ENCODE peak calls at places on chromosomes 13 and 19, in nine cellular contexts. One of them, this sample, is unnamed.

GRCh38 chr13:106753241-106753640 is 185.3 kb upstream of the ARGLU1 start:
- DNase-seq in effector memory CD8-positive, alpha-beta T cell: no peak
- DNase-seq in caudate nucleus: no peak
- DNase-seq in activated T-helper 1 cell treated with anti-CD3 and anti-CD28 coated beads, Interleukin-2, amount 50 U/mL, for 16 hours: no peak
- DNase-seq in tibial nerve: no peak
- DNase-seq in activated CD4-positive, alpha-beta T cell treated with anti-CD3 and anti-CD28 coated beads, Interleukin-2, amount 50 U/mL, for 1 hour: no peak
- DNase-seq in activated CD8-positive, alpha-beta memory T cell treated with anti-CD3 and anti-CD28 coated beads for 48 hours: no peak
- DNase-seq in stimulated activated CD8-positive, alpha-beta memory T cell treated with anti-CD3 and anti-CD28 coated beads, Interleukin-7, amount 100 ng/mL, for 48 hours: no peak
- DNase-seq in lung: no peak
- DNase-seq in this sample: no peak

GRCh38 chr13:23828866-23829265 is 60.3 kb downstream of the MIPEP start:
- DNase-seq in effector memory CD8-positive, alpha-beta T cell: no peak
- DNase-seq in caudate nucleus: no peak
- DNase-seq in activated T-helper 1 cell treated with anti-CD3 and anti-CD28 coated beads, Interleukin-2, amount 50 U/mL, for 16 hours: no peak
- DNase-seq in tibial nerve: no peak
- DNase-seq in activated CD4-positive, alpha-beta T cell treated with anti-CD3 and anti-CD28 coated beads, Interleukin-2, amount 50 U/mL, for 1 hour: no peak
- DNase-seq in activated CD8-positive, alpha-beta memory T cell treated with anti-CD3 and anti-CD28 coated beads for 48 hours: no peak
- DNase-seq in stimulated activated CD8-positive, alpha-beta memory T cell treated with anti-CD3 and anti-CD28 coated beads, Interleukin-7, amount 100 ng/mL, for 48 hours: no peak
- DNase-seq in lung: no peak
- DNase-seq in this sample: no peak

GRCh38 chr19:49741210-49741844 is 21.8 kb downstream of the TSKS start:
- DNase-seq in effector memory CD8-positive, alpha-beta T cell: no peak
- DNase-seq in caudate nucleus: no peak
- DNase-seq in activated T-helper 1 cell treated with anti-CD3 and anti-CD28 coated beads, Interleukin-2, amount 50 U/mL, for 16 hours: no peak
- DNase-seq in tibial nerve: no peak
- DNase-seq in activated CD4-positive, alpha-beta T cell treated with anti-CD3 and anti-CD28 coated beads, Interleukin-2, amount 50 U/mL, for 1 hour: no peak
- DNase-seq in activated CD8-positive, alpha-beta memory T cell treated with anti-CD3 and anti-CD28 coated beads for 48 hours: no peak
- DNase-seq in stimulated activated CD8-positive, alpha-beta memory T cell treated with anti-CD3 and anti-CD28 coated beads, Interleukin-7, amount 100 ng/mL, for 48 hours: no peak
- DNase-seq in lung: no peak
- DNase-seq in this sample: no peak

GRCh38 chr13:30362005-30362788 is 54.8 kb upstream of the KATNAL1 start:
- DNase-seq in effector memory CD8-positive, alpha-beta T cell: no peak
- DNase-seq in caudate nucleus: no peak
- DNase-seq in activated T-helper 1 cell treated with anti-CD3 and anti-CD28 coated beads, Interleukin-2, amount 50 U/mL, for 16 hours: no peak
- DNase-seq in tibial nerve: no peak
- DNase-seq in activated CD4-positive, alpha-beta T cell treated with anti-CD3 and anti-CD28 coated beads, Interleukin-2, amount 50 U/mL, for 1 hour: no peak
- DNase-seq in activated CD8-positive, alpha-beta memory T cell treated with anti-CD3 and anti-CD28 coated beads for 48 hours: no peak
- DNase-seq in stimulated activated CD8-positive, alpha-beta memory T cell treated with anti-CD3 and anti-CD28 coated beads, Interleukin-7, amount 100 ng/mL, for 48 hours: no peak
- DNase-seq in lung: no peak
- DNase-seq in this sample: no peak

GRCh38 chr19:23415561-23416191 is 20.4 kb upstream of the ZNF91 start:
- DNase-seq in effector memory CD8-positive, alpha-beta T cell: no peak
- DNase-seq in caudate nucleus: no peak
- DNase-seq in activated T-helper 1 cell treated with anti-CD3 and anti-CD28 coated beads, Interleukin-2, amount 50 U/mL, for 16 hours: no peak
- DNase-seq in tibial nerve: no peak
- DNase-seq in activated CD4-positive, alpha-beta T cell treated with anti-CD3 and anti-CD28 coated beads, Interleukin-2, amount 50 U/mL, for 1 hour: no peak
- DNase-seq in activated CD8-positive, alpha-beta memory T cell treated with anti-CD3 and anti-CD28 coated beads for 48 hours: no peak
- DNase-seq in stimulated activated CD8-positive, alpha-beta memory T cell treated with anti-CD3 and anti-CD28 coated beads, Interleukin-7, amount 100 ng/mL, for 48 hours: no peak
- DNase-seq in lung: peak; percentile 46
- DNase-seq in this sample: no peak

GRCh38 chr19:4575978-4576933 is 16.8 kb upstream of the SEMA6B start:
- DNase-seq in effector memory CD8-positive, alpha-beta T cell: peak; percentile 60
- DNase-seq in caudate nucleus: no peak
- DNase-seq in activated T-helper 1 cell treated with anti-CD3 and anti-CD28 coated beads, Interleukin-2, amount 50 U/mL, for 16 hours: peak; percentile 48
- DNase-seq in tibial nerve: peak; percentile 56
- DNase-seq in activated CD4-positive, alpha-beta T cell treated with anti-CD3 and anti-CD28 coated beads, Interleukin-2, amount 50 U/mL, for 1 hour: peak; percentile 67
- DNase-seq in activated CD8-positive, alpha-beta memory T cell treated with anti-CD3 and anti-CD28 coated beads for 48 hours: peak; percentile 59
- DNase-seq in stimulated activated CD8-positive, alpha-beta memory T cell treated with anti-CD3 and anti-CD28 coated beads, Interleukin-7, amount 100 ng/mL, for 48 hours: peak; percentile 52
- DNase-seq in lung: peak; percentile 57
- DNase-seq in this sample: peak; percentile 19

GRCh38 chr13:77213644-77214043 is 113.2 kb downstream of the MYCBP2 start:
- DNase-seq in effector memory CD8-positive, alpha-beta T cell: no peak
- DNase-seq in caudate nucleus: no peak
- DNase-seq in activated T-helper 1 cell treated with anti-CD3 and anti-CD28 coated beads, Interleukin-2, amount 50 U/mL, for 16 hours: no peak
- DNase-seq in tibial nerve: no peak
- DNase-seq in activated CD4-positive, alpha-beta T cell treated with anti-CD3 and anti-CD28 coated beads, Interleukin-2, amount 50 U/mL, for 1 hour: no peak
- DNase-seq in activated CD8-positive, alpha-beta memory T cell treated with anti-CD3 and anti-CD28 coated beads for 48 hours: no peak
- DNase-seq in stimulated activated CD8-positive, alpha-beta memory T cell treated with anti-CD3 and anti-CD28 coated beads, Interleukin-7, amount 100 ng/mL, for 48 hours: no peak
- DNase-seq in lung: no peak
- DNase-seq in this sample: no peak

GRCh38 chr13:90412980-90413379 is 934.5 kb upstream of the MIR17HG start:
- DNase-seq in effector memory CD8-positive, alpha-beta T cell: no peak
- DNase-seq in caudate nucleus: no peak
- DNase-seq in activated T-helper 1 cell treated with anti-CD3 and anti-CD28 coated beads, Interleukin-2, amount 50 U/mL, for 16 hours: no peak
- DNase-seq in tibial nerve: no peak
- DNase-seq in activated CD4-positive, alpha-beta T cell treated with anti-CD3 and anti-CD28 coated beads, Interleukin-2, amount 50 U/mL, for 1 hour: no peak
- DNase-seq in activated CD8-positive, alpha-beta memory T cell treated with anti-CD3 and anti-CD28 coated beads for 48 hours: no peak
- DNase-seq in stimulated activated CD8-positive, alpha-beta memory T cell treated with anti-CD3 and anti-CD28 coated beads, Interleukin-7, amount 100 ng/mL, for 48 hours: no peak
- DNase-seq in lung: no peak
- DNase-seq in this sample: no peak

GRCh38 chr19:6739390-6739883 is at the start of gene TRIP10:
- DNase-seq in effector memory CD8-positive, alpha-beta T cell: peak; percentile 74
- DNase-seq in caudate nucleus: peak; percentile 79
- DNase-seq in activated T-helper 1 cell treated with anti-CD3 and anti-CD28 coated beads, Interleukin-2, amount 50 U/mL, for 16 hours: peak; percentile 78
- DNase-seq in tibial nerve: peak; percentile 85
- DNase-seq in activated CD4-positive, alpha-beta T cell treated with anti-CD3 and anti-CD28 coated beads, Interleukin-2, amount 50 U/mL, for 1 hour: peak; percentile 79
- DNase-seq in activated CD8-positive, alpha-beta memory T cell treated with anti-CD3 and anti-CD28 coated beads for 48 hours: peak; percentile 74
- DNase-seq in stimulated activated CD8-positive, alpha-beta memory T cell treated with anti-CD3 and anti-CD28 coated beads, Interleukin-7, amount 100 ng/mL, for 48 hours: peak; percentile 56
- DNase-seq in lung: peak; percentile 80
- DNase-seq in this sample: peak; percentile 59

GRCh38 chr13:72437458-72437857 is 290.0 kb downstream of the MZT1 start:
- DNase-seq in effector memory CD8-positive, alpha-beta T cell: no peak
- DNase-seq in caudate nucleus: no peak
- DNase-seq in activated T-helper 1 cell treated with anti-CD3 and anti-CD28 coated beads, Interleukin-2, amount 50 U/mL, for 16 hours: no peak
- DNase-seq in tibial nerve: no peak
- DNase-seq in activated CD4-positive, alpha-beta T cell treated with anti-CD3 and anti-CD28 coated beads, Interleukin-2, amount 50 U/mL, for 1 hour: no peak
- DNase-seq in activated CD8-positive, alpha-beta memory T cell treated with anti-CD3 and anti-CD28 coated beads for 48 hours: no peak
- DNase-seq in stimulated activated CD8-positive, alpha-beta memory T cell treated with anti-CD3 and anti-CD28 coated beads, Interleukin-7, amount 100 ng/mL, for 48 hours: no peak
- DNase-seq in lung: no peak
- DNase-seq in this sample: no peak

GRCh38 chr13:111005364-111005763 is 90.5 kb upstream of the ANKRD10 start:
- DNase-seq in effector memory CD8-positive, alpha-beta T cell: no peak
- DNase-seq in caudate nucleus: no peak
- DNase-seq in activated T-helper 1 cell treated with anti-CD3 and anti-CD28 coated beads, Interleukin-2, amount 50 U/mL, for 16 hours: no peak
- DNase-seq in tibial nerve: no peak
- DNase-seq in activated CD4-positive, alpha-beta T cell treated with anti-CD3 and anti-CD28 coated beads, Interleukin-2, amount 50 U/mL, for 1 hour: no peak
- DNase-seq in activated CD8-positive, alpha-beta memory T cell treated with anti-CD3 and anti-CD28 coated beads for 48 hours: no peak
- DNase-seq in stimulated activated CD8-positive, alpha-beta memory T cell treated with anti-CD3 and anti-CD28 coated beads, Interleukin-7, amount 100 ng/mL, for 48 hours: no peak
- DNase-seq in lung: no peak
- DNase-seq in this sample: no peak

GRCh38 chr19:35330475-35330874 is 1.5 kb downstream of the CD22 start:
- DNase-seq in effector memory CD8-positive, alpha-beta T cell: no peak
- DNase-seq in caudate nucleus: no peak
- DNase-seq in activated T-helper 1 cell treated with anti-CD3 and anti-CD28 coated beads, Interleukin-2, amount 50 U/mL, for 16 hours: no peak
- DNase-seq in tibial nerve: no peak
- DNase-seq in activated CD4-positive, alpha-beta T cell treated with anti-CD3 and anti-CD28 coated beads, Interleukin-2, amount 50 U/mL, for 1 hour: no peak
- DNase-seq in activated CD8-positive, alpha-beta memory T cell treated with anti-CD3 and anti-CD28 coated beads for 48 hours: no peak
- DNase-seq in stimulated activated CD8-positive, alpha-beta memory T cell treated with anti-CD3 and anti-CD28 coated beads, Interleukin-7, amount 100 ng/mL, for 48 hours: no peak
- DNase-seq in lung: no peak
- DNase-seq in this sample: no peak

GRCh38 chr19:46574533-46574932 is 26.6 kb upstream of the CALM3 start:
- DNase-seq in effector memory CD8-positive, alpha-beta T cell: no peak
- DNase-seq in caudate nucleus: peak; percentile 62
- DNase-seq in activated T-helper 1 cell treated with anti-CD3 and anti-CD28 coated beads, Interleukin-2, amount 50 U/mL, for 16 hours: no peak
- DNase-seq in tibial nerve: no peak
- DNase-seq in activated CD4-positive, alpha-beta T cell treated with anti-CD3 and anti-CD28 coated beads, Interleukin-2, amount 50 U/mL, for 1 hour: peak; percentile 37
- DNase-seq in activated CD8-positive, alpha-beta memory T cell treated with anti-CD3 and anti-CD28 coated beads for 48 hours: no peak
- DNase-seq in stimulated activated CD8-positive, alpha-beta memory T cell treated with anti-CD3 and anti-CD28 coated beads, Interleukin-7, amount 100 ng/mL, for 48 hours: peak; percentile 14
- DNase-seq in lung: no peak
- DNase-seq in this sample: no peak

GRCh38 chr13:57631607-57632275 is at the start of gene PCDH17:
- DNase-seq in effector memory CD8-positive, alpha-beta T cell: no peak
- DNase-seq in caudate nucleus: peak; percentile 64
- DNase-seq in activated T-helper 1 cell treated with anti-CD3 and anti-CD28 coated beads, Interleukin-2, amount 50 U/mL, for 16 hours: no peak
- DNase-seq in tibial nerve: no peak
- DNase-seq in activated CD4-positive, alpha-beta T cell treated with anti-CD3 and anti-CD28 coated beads, Interleukin-2, amount 50 U/mL, for 1 hour: no peak
- DNase-seq in activated CD8-positive, alpha-beta memory T cell treated with anti-CD3 and anti-CD28 coated beads for 48 hours: no peak
- DNase-seq in stimulated activated CD8-positive, alpha-beta memory T cell treated with anti-CD3 and anti-CD28 coated beads, Interleukin-7, amount 100 ng/mL, for 48 hours: no peak
- DNase-seq in lung: peak; percentile 42
- DNase-seq in this sample: no peak

GRCh38 chr13:40537146-40537895 is 129.1 kb downstream of the FOXO1 start:
- DNase-seq in effector memory CD8-positive, alpha-beta T cell: no peak
- DNase-seq in caudate nucleus: no peak
- DNase-seq in activated T-helper 1 cell treated with anti-CD3 and anti-CD28 coated beads, Interleukin-2, amount 50 U/mL, for 16 hours: no peak
- DNase-seq in tibial nerve: no peak
- DNase-seq in activated CD4-positive, alpha-beta T cell treated with anti-CD3 and anti-CD28 coated beads, Interleukin-2, amount 50 U/mL, for 1 hour: no peak
- DNase-seq in activated CD8-positive, alpha-beta memory T cell treated with anti-CD3 and anti-CD28 coated beads for 48 hours: no peak
- DNase-seq in stimulated activated CD8-positive, alpha-beta memory T cell treated with anti-CD3 and anti-CD28 coated beads, Interleukin-7, amount 100 ng/mL, for 48 hours: no peak
- DNase-seq in lung: no peak
- DNase-seq in this sample: no peak

GRCh38 chr19:43743059-43743458 is 11.7 kb downstream of the SMG9 start:
- DNase-seq in effector memory CD8-positive, alpha-beta T cell: no peak
- DNase-seq in caudate nucleus: no peak
- DNase-seq in activated T-helper 1 cell treated with anti-CD3 and anti-CD28 coated beads, Interleukin-2, amount 50 U/mL, for 16 hours: no peak
- DNase-seq in tibial nerve: no peak
- DNase-seq in activated CD4-positive, alpha-beta T cell treated with anti-CD3 and anti-CD28 coated beads, Interleukin-2, amount 50 U/mL, for 1 hour: no peak
- DNase-seq in activated CD8-positive, alpha-beta memory T cell treated with anti-CD3 and anti-CD28 coated beads for 48 hours: no peak
- DNase-seq in stimulated activated CD8-positive, alpha-beta memory T cell treated with anti-CD3 and anti-CD28 coated beads, Interleukin-7, amount 100 ng/mL, for 48 hours: no peak
- DNase-seq in lung: no peak
- DNase-seq in this sample: no peak

GRCh38 chr19:33158365-33158764 is 26.5 kb downstream of the WDR88 start:
- DNase-seq in effector memory CD8-positive, alpha-beta T cell: no peak
- DNase-seq in caudate nucleus: no peak
- DNase-seq in activated T-helper 1 cell treated with anti-CD3 and anti-CD28 coated beads, Interleukin-2, amount 50 U/mL, for 16 hours: no peak
- DNase-seq in tibial nerve: no peak
- DNase-seq in activated CD4-positive, alpha-beta T cell treated with anti-CD3 and anti-CD28 coated beads, Interleukin-2, amount 50 U/mL, for 1 hour: no peak
- DNase-seq in activated CD8-positive, alpha-beta memory T cell treated with anti-CD3 and anti-CD28 coated beads for 48 hours: no peak
- DNase-seq in stimulated activated CD8-positive, alpha-beta memory T cell treated with anti-CD3 and anti-CD28 coated beads, Interleukin-7, amount 100 ng/mL, for 48 hours: no peak
- DNase-seq in lung: no peak
- DNase-seq in this sample: no peak

GRCh38 chr13:71758823-71759222 is 108.2 kb downstream of the DACH1 start:
- DNase-seq in effector memory CD8-positive, alpha-beta T cell: no peak
- DNase-seq in caudate nucleus: no peak
- DNase-seq in activated T-helper 1 cell treated with anti-CD3 and anti-CD28 coated beads, Interleukin-2, amount 50 U/mL, for 16 hours: no peak
- DNase-seq in tibial nerve: no peak
- DNase-seq in activated CD4-positive, alpha-beta T cell treated with anti-CD3 and anti-CD28 coated beads, Interleukin-2, amount 50 U/mL, for 1 hour: no peak
- DNase-seq in activated CD8-positive, alpha-beta memory T cell treated with anti-CD3 and anti-CD28 coated beads for 48 hours: no peak
- DNase-seq in stimulated activated CD8-positive, alpha-beta memory T cell treated with anti-CD3 and anti-CD28 coated beads, Interleukin-7, amount 100 ng/mL, for 48 hours: no peak
- DNase-seq in lung: no peak
- DNase-seq in this sample: no peak

GRCh38 chr13:92842145-92842544 is 384.5 kb upstream of the GPC6 start:
- DNase-seq in effector memory CD8-positive, alpha-beta T cell: no peak
- DNase-seq in caudate nucleus: no peak
- DNase-seq in activated T-helper 1 cell treated with anti-CD3 and anti-CD28 coated beads, Interleukin-2, amount 50 U/mL, for 16 hours: no peak
- DNase-seq in tibial nerve: no peak
- DNase-seq in activated CD4-positive, alpha-beta T cell treated with anti-CD3 and anti-CD28 coated beads, Interleukin-2, amount 50 U/mL, for 1 hour: no peak
- DNase-seq in activated CD8-positive, alpha-beta memory T cell treated with anti-CD3 and anti-CD28 coated beads for 48 hours: no peak
- DNase-seq in stimulated activated CD8-positive, alpha-beta memory T cell treated with anti-CD3 and anti-CD28 coated beads, Interleukin-7, amount 100 ng/mL, for 48 hours: no peak
- DNase-seq in lung: no peak
- DNase-seq in this sample: no peak

This sample was measured in KG1.